ENCODE peak calls at places on chromosomes 13 and 19, in four cellular contexts. N is PC-9, S is fibroblast of lung, C is Peyer's patch. U is an unnamed sample.

GRCh38 chr19:54189020-54189667 is at the start of gene MBOAT7:
- DNase-seq in S (no peak), N (peak), C (no peak), U (no peak)

GRCh38 chr19:3932931-3933810 is at the start of gene NMRK2:
- DNase-seq in S (no peak), C (no peak), N (no peak), U (no peak)

GRCh38 chr13:100273576-100273975 is 184.7 kb downstream of the PCCA start:
- DNase-seq in S (no peak), N (no peak), C (no peak), U (no peak)

GRCh38 chr19:14325863-14326262 is 55.4 kb upstream of the ADGRE5 start:
- DNase-seq in C (no peak), S (no peak), N (no peak), U (peak)

GRCh38 chr13:88461272-88462009 is 790.3 kb downstream of the SLITRK5 start:
- DNase-seq in C (no peak), S (no peak), N (no peak), U (no peak)

GRCh38 chr13:100721885-100722512 is 47.4 kb upstream of the TMTC4 start:
- DNase-seq in N (no peak), S (peak), C (peak), U (peak)

GRCh38 chr13:35882722-35883497 is 248.3 kb downstream of the DCLK1 start:
- DNase-seq in C (no peak), S (peak), N (no peak), U (no peak)

GRCh38 chr13:60701919-60702318 is 304.9 kb downstream of the TDRD3 start:
- DNase-seq in N (no peak), C (no peak), S (no peak), U (no peak)

GRCh38 chr19:44757735-44758505 is 9.4 kb downstream of the BCL3 start:
- DNase-seq in N (no peak), C (no peak), S (peak), U (no peak)

GRCh38 chr13:19332380-19332779 is 150.8 kb upstream of the TUBA3C start:
- DNase-seq in C (no peak), N (no peak), S (no peak), U (no peak)

GRCh38 chr13:113656831-113657671 is 947 bp downstream of the ATP4B start:
- DNase-seq in C (peak), S (no peak), N (no peak), U (no peak)

GRCh38 chr13:37495046-37495445 is 103.5 kb downstream of the POSTN start:
- DNase-seq in N (peak), S (no peak), C (no peak), U (no peak)

DNA sequence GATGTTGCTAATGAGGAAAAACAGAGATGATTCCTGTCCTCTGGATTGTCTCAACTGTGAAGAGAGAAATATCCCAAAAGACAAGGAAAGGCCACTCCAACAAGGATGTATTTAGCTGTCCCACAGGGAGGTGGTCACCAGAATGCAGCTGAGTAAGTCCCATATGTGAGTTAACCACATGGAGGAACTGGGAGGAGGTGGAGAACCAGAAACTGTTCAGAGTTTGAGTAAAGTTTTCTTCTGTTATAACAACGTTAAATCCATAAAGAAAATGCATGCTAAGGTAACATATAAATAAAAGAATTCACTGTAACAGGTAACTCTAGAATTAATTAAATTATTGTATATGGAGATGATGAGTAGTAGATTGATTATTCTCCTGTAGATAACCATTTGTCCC is 5.3 kb downstream of the ZNF763 start:
- DNase-seq in N (no peak), C (no peak), S (no peak), U (no peak)
- TF ChIP-seq CTCF in N (no peak), C (no peak), S (no peak), U (no peak)

GRCh38 chr13:98419786-98420559 is 156.9 kb downstream of the STK24 start:
- DNase-seq in S (no peak), C (no peak), N (no peak), U (no peak)
- TF ChIP-seq CTCF in S (no peak), C (no peak), N (no peak), U (no peak)

GRCh38 chr19:6752257-6753177 is 13.0 kb downstream of the TRIP10 start:
- DNase-seq in N (no peak), S (no peak), C (peak), U (no peak)

GRCh38 chr19:6754653-6755463 is 12.4 kb downstream of the SH2D3A start:
- DNase-seq in N (no peak), S (no peak), C (no peak), U (no peak)

GRCh38 chr19:6751189-6751588 is 11.7 kb downstream of the TRIP10 start:
- DNase-seq in C (no peak), N (no peak), S (no peak), U (no peak)

GRCh38 chr19:6754136-6754535 is 13.1 kb downstream of the SH2D3A start:
- DNase-seq in S (no peak), C (no peak), N (no peak), U (no peak)

DNA sequence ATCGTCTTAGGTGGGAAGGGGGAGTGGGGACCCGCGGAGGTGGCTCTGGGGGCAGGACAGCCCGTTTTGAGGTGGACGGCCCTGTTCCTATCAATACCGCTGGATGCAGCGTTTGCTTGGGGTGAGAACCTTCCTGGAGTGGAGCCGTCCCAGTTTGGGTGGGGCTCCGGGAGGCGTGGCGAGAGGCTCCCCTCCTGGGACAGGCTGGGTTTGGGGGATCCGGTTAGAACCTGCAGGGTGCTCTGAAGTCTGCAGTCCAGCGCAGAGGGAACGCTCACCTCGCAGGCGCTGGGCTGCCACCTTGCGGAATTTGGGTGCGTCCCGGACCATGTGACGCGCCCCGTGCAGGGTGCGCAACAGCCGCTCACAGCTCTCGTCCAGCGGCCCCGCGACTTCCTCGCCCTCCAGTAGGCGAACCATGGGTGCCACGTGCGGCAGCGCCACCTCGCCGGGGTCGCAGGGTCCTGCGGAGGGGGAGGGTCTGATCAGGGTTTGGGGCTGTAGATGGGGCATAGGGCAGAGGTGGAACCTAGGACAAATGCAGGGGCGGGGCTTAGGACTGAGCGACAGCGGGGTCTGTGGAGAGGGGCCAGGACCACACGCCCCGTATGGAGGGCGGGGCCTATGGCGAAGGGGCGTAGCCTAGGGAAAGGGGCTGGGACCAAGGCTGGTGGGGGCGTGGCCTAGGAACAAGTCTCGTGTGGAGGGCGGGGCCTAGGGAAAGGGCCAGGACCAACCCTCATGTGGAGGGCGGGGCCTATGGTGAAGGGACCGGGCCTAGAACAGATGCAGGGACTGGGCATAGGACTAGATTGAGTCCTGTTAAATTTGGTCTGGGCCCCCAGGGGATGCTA is 13.8 kb downstream of the SH2D3A start:
- DNase-seq in S (peak), N (no peak), C (peak), U (no peak)
- TF ChIP-seq CTCF in S (no peak), N (no peak), C (peak), U (peak)

GRCh38 chr19:30562981-30563380 is 190.8 kb downstream of the ZNF536 start:
- DNase-seq in N (no peak), S (no peak), C (peak), U (no peak)
- TF ChIP-seq CTCF in N (no peak), S (no peak), C (no peak), U (no peak)

GRCh38 chr19:1214862-1215731 is 9.5 kb downstream of the STK11 start:
- DNase-seq in N (peak), S (no peak), C (no peak), U (no peak)
- TF ChIP-seq CTCF in N (no peak), S (no peak), C (no peak), U (no peak)

DNA sequence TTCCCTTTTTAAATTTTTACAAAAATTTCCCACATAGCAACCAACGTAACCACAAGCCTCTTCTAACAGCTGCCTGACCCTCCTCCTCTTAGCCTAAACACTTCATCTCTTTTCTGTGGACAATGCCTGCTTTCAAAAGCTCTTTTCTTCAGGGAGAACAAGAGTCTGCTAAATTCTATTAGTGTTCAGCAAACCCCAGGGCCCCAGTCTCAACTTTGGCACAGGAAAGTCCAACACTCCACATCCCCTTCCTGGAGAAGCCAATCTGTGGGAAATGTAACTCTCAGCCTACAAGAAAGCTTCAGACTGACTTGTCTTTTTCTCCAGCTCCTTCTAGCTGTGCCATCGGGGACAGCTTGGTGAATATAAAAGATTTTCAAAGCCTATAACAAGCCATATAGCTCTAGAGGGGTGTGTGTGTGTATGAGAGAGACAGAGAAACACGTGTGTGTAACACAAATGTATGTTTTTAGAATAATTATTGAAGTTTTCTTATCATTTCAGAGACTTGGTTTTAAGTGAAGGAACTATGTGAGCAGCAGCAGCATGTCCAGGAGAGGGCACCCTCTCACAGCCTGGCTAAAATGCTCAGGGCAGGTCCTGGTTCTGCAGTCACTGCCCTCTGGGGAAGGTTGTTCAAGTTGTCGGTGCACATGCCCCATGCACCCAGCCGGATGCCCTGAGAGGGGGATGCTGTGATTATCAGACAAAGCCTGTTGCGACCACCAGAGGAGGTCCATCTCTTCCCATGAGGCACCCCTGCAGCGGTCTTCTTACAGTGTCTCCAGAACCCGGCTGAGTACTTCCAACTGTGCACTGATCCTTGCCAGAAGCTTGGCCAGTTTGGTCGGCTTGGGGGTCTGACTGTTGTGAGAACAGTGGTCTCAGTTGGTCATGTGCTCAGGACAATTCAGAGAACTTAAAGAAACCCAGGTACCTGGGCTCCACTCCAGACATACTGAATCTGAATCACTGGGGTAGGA is 34.4 kb downstream of the CCDC70 start:
- DNase-seq in S (peak), C (peak), N (peak), U (peak)
- TF ChIP-seq CTCF in S (peak), C (peak), N (peak), U (peak)

GRCh38 chr19:29323046-29323971 is 110.4 kb upstream of the UQCRFS1 start:
- DNase-seq in C (no peak), N (no peak), S (no peak), U (no peak)

GRCh38 chr19:29318581-29318980 is 105.6 kb upstream of the UQCRFS1 start:
- DNase-seq in C (no peak), N (no peak), S (no peak), U (no peak)

GRCh38 chr19:29320611-29321010 is 107.7 kb upstream of the UQCRFS1 start:
- DNase-seq in C (no peak), N (no peak), S (no peak), U (no peak)

GRCh38 chr19:29320076-29320475 is 107.1 kb upstream of the UQCRFS1 start:
- DNase-seq in C (no peak), N (no peak), S (no peak), U (no peak)

DNA sequence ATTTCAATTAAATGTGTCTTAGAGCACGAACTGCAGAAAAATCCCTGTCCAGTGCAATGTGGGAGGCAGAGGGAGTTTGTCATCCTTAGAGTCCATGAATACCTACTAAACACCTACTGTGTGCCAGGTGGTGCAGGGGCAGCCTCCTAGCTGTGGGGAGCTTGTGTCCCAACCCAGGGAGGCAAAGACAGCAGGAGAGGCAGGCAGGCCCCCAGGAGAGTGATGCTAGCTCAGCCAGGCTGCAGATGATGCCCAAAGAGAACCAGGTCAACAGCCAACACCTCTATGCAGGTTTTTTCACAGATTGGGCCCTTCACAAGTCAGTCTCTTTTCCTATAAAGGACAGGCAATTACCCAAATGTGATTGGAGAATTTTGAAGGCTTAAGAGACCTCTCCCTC is 108.2 kb upstream of the UQCRFS1 start:
- DNase-seq in C (no peak), N (no peak), S (no peak), U (no peak)
- TF ChIP-seq CTCF in C (no peak), N (no peak), S (no peak), U (no peak)

DNA sequence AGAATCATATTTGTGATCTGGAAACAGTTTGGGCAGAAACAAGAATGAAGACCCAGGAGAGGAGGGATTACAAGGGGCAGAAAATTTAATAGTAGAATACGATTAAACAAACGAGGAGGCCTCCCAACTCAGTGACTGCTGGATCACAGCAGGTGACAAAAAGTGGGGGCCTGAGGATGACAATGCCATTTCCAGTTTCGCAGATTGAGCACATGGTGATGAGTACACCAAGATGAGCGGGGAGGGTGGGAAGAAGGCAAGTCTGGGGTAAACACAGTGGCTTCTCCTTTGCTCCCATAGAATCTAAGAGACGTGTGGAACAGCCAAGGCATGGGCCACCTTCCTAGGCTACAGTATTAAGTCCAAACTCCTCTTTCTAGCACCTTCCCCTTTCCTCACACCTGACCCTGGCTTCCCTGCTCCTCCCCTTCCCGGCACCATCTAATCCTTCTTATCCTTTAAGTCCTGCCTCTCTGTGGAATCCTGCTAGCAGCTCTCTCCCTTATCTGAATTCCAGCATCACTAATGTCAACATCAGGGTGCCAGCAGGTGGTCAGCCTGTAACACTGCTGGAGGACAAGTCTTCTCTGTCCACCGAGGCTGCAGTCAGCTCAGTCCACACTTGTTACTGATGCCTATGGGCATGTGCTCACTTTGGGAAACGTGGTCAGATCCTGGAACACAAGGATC is 13.5 kb downstream of the ATP7B start:
- DNase-seq in S (no peak), C (no peak), N (peak), U (no peak)
- TF ChIP-seq CTCF in S (no peak), C (no peak), N (no peak), U (no peak)

DNA sequence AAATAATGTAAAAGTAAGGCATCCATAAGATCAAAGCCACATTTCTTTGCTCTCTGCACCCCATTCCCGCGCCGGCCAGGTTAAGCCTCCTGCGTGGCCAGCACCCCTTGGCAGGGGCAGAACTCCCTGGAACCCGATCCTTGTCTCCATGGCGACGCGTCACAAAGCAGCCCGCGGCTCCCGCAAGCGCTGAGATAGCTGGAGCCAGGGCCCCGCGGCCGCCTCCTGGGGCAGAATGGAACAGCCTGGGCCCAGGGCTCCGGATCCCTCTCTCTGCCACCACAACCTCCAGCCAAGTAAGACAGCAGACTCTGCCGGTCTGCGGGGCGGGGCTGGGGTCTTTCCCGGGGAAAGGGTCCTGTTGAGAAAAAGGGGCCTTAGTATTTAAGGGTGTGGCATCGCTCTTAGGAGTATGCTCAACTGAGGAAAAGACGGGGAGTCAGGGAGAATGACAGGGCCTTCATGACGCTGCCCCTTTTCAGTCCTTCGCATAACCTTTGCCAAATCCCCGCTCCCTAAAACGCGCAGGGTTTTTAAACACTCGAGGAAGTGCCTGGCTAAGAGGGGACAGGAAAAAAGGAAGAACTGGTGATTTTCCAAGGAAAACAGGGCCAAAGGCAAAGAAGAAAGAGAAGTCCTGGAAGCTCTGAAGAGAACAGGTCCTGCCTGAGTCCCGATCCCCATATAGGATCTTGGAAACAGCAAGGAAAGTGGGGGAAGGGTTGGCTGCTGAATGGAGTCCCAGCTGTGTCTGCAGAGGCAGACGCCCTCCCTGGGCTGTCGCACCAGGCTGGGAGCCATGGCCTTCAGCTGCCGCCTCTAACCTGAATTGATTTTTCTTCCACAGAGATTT is at the start of gene TEX26:
- DNase-seq in C (no peak), N (no peak), S (peak), U (no peak)
- TF ChIP-seq CTCF in C (no peak), N (no peak), S (no peak), U (no peak)

GRCh38 chr19:38385804-38386257 is 2.0 kb downstream of the GGN start:
- DNase-seq in S (no peak), C (no peak), N (no peak), U (no peak)

GRCh38 chr19:38383184-38383583 is 4.7 kb downstream of the GGN start:
- DNase-seq in S (no peak), N (no peak), C (no peak), U (no peak)

GRCh38 chr19:38385057-38385803 is 2.6 kb downstream of the GGN start:
- DNase-seq in S (no peak), C (no peak), N (no peak), U (no peak)

GRCh38 chr19:38383743-38384142 is 4.1 kb downstream of the GGN start:
- DNase-seq in S (no peak), C (no peak), N (no peak), U (no peak)

DNA sequence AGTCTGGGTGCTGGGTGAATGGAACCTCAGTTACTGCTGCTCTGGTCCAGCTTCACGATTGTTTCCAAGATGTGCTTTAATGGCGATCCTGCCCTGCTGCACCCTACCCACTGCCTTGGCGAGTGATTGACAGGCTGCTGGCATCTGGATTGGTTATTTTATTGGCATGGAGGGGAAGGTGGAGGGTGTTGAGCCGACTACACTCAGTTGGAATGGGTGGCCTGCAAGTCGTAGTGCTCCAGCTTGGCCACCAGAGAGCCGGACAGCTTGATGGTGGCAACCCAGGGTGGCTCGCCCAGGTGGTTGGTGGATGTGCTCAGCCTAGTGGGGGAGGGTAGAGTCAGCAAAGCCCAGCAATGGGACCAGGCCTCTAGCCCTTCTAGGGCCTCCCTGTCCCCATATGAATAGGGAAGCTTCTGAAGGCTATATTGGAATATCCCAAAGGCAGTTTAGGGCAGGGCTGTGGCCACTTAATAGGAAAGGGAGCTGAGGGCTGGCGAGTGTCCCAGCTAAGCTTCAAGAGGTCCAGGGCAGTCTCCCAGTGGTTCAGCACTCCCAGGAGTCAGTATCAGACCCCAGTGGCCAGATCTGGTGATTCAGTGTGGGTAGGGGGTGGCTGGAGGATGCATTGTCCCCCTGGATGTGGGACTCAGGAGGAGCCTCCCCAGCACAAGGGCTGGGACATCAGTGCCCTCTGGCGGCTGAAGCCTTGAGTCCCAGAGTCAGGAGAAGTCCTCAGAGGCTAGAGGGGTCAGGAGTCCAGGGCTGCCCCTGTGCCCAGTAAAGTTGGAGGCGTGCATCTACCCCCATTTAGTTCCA is 3.4 kb downstream of the GGN start:
- DNase-seq in C (no peak), S (peak), N (no peak), U (no peak)
- TF ChIP-seq CTCF in C (no peak), S (peak), N (no peak), U (peak)